ENCODE peak calls at places on chromosome 2, in six cellular contexts. C, W, R, V, K and D are unnamed samples.

GRCh38 chr2:10162586-10163497 is 40.3 kb downstream of the RRM2 start:
- DNase-seq in K (peak), C (no peak), V (no peak), R (no peak), W (no peak), D (no peak)

GRCh38 chr2:172081248-172082022 is 3.9 kb upstream of the DLX1 start:
- DNase-seq in C (peak), W (no peak), R (no peak), K (no peak), V (no peak), D (no peak)

GRCh38 chr2:197278804-197279763 is 31.5 kb downstream of the ANKRD44 start:
- DNase-seq in R (no peak), C (no peak), V (peak), K (no peak), W (no peak), D (no peak)

GRCh38 chr2:241490444-241490760 is 18.0 kb downstream of the STK25 start:
- DNase-seq in V (no peak), K (no peak), W (no peak), C (no peak), R (peak), D (no peak)

GRCh38 chr2:145916799-145917198 is 1396.9 kb upstream of the ZEB2 start:
- DNase-seq in K (no peak), R (no peak), W (no peak), C (no peak), V (no peak), D (no peak)

GRCh38 chr2:73295751-73296400 is 2.5 kb upstream of the EGR4 start:
- DNase-seq in C (no peak), W (no peak), R (no peak), V (no peak), K (no peak), D (no peak)

GRCh38 chr2:100642425-100642824 is 79.6 kb downstream of the PDCL3 start:
- DNase-seq in K (no peak), W (no peak), R (no peak), C (no peak), V (no peak), D (no peak)

GRCh38 chr2:17791121-17791902 is 24.9 kb upstream of the MSGN1 start:
- DNase-seq in R (peak), W (no peak), V (peak), C (no peak), K (no peak), D (peak)

GRCh38 chr2:176567361-176567760 is 298.1 kb downstream of the MTX2 start:
- DNase-seq in W (no peak), R (peak), V (no peak), C (no peak), K (no peak), D (peak)

DNA sequence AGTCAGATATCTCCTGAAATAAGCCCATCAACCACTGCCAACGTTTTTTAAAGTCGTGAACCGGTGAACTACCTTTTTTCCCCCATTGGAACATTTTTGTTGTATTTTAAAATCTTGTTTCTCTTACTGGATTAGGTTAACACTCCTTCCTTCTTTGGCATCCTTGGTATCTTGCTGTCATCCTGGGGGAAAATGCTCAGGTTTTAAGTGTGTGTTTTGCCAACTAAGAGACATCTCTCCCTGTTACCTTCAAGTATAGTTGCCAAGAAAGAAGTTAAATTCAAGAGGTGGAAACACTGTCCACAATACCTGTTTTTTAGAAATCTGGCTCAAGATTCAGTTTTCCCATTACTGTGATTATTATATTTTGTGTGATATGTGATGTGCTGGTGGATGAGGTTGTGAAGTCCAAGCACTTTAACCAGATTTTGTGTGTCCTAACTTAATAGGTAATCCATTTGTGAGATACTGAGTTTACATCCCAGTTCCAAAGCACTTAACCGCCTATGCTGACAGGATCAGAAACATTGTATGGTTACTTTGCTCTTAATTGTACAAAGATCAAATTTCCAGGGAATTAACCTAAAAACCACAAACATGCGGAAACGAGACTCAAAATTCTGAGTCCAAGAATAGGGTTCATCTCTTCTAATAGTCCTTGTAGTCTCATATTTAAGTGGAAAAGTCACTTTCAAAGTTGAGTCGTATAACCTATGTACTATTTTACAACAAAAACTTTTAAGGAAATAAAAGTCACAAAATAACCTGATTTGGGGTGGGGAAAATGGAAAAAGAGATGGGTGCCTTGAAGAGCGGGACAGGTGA is 1.3 kb upstream of the SP3 start:
- DNase-seq in V (no peak), W (no peak), R (no peak), C (no peak), K (no peak), D (no peak)
- H3K4me3 ChIP-seq in V (peak), W (peak), R (peak), C (peak), K (peak), D (peak)

GRCh38 chr2:239818531-239819011 is 206.6 kb downstream of the NDUFA10 start:
- DNase-seq in C (peak), K (peak), R (no peak), W (no peak), V (no peak), D (no peak)

GRCh38 chr2:239820836-239821693 is 204.1 kb downstream of the NDUFA10 start:
- DNase-seq in R (no peak), W (no peak), C (peak), K (peak), V (no peak), D (no peak)

GRCh38 chr2:239819091-239819973 is 205.8 kb downstream of the NDUFA10 start:
- DNase-seq in K (peak), C (peak), W (no peak), R (no peak), V (no peak), D (no peak)

GRCh38 chr2:239821694-239822075 is 203.5 kb downstream of the NDUFA10 start:
- DNase-seq in V (no peak), C (no peak), R (no peak), W (no peak), K (peak), D (no peak)

DNA sequence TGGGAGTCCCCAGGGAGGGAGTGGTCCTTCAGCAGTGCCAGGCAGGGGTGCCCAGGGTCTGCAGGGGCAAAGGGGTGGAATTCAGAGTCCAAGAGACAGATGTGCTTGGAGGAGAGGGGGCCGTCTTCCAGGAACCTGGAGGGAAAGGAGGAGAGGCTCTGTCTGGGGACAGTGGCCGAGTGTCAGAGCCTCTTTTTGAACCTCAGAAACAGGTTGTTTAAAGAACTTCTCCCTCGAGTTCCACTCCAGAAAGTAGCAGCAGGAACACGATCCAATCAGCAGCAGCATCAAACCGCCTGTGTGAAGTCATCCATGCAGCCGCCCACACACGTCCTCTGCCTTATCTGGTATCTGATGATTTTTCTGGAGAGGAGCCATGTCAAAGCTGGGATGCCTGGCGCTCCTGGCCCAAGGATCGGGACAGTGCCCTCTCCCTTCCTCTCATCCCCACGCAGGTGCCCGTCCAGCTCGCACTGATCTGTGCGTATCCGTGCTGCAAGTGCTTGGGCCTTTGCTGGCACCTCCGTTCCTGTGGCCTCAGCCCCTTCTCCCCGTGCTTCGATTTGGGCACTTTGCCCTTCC is 205.1 kb downstream of the NDUFA10 start:
- DNase-seq in C (peak), W (no peak), K (peak), R (no peak), V (peak), D (no peak)
- TF ChIP-seq CTCF in C (no peak), W (no peak), K (no peak), R (no peak), V (no peak), D (no peak)

GRCh38 chr2:37281916-37282315 is 42.7 kb downstream of the PRKD3 start:
- DNase-seq in V (no peak), W (no peak), K (no peak), R (no peak), C (no peak), D (no peak)

GRCh38 chr2:37283207-37283606 is 41.4 kb downstream of the PRKD3 start:
- DNase-seq in K (no peak), C (no peak), W (no peak), R (peak), V (peak), D (peak)

GRCh38 chr2:37284386-37284785 is 40.2 kb downstream of the PRKD3 start:
- DNase-seq in R (peak), W (no peak), K (no peak), C (no peak), V (peak), D (peak)

GRCh38 chr2:37287966-37288365 is 36.7 kb downstream of the PRKD3 start:
- DNase-seq in W (no peak), V (peak), R (no peak), C (no peak), K (no peak), D (no peak)

GRCh38 chr2:37282746-37283145 is 41.9 kb downstream of the PRKD3 start:
- DNase-seq in K (no peak), C (no peak), R (peak), V (peak), W (no peak), D (peak)
- H3K4me3 ChIP-seq in K (no peak), C (no peak), R (no peak), V (no peak), W (no peak), D (no peak)

DNA sequence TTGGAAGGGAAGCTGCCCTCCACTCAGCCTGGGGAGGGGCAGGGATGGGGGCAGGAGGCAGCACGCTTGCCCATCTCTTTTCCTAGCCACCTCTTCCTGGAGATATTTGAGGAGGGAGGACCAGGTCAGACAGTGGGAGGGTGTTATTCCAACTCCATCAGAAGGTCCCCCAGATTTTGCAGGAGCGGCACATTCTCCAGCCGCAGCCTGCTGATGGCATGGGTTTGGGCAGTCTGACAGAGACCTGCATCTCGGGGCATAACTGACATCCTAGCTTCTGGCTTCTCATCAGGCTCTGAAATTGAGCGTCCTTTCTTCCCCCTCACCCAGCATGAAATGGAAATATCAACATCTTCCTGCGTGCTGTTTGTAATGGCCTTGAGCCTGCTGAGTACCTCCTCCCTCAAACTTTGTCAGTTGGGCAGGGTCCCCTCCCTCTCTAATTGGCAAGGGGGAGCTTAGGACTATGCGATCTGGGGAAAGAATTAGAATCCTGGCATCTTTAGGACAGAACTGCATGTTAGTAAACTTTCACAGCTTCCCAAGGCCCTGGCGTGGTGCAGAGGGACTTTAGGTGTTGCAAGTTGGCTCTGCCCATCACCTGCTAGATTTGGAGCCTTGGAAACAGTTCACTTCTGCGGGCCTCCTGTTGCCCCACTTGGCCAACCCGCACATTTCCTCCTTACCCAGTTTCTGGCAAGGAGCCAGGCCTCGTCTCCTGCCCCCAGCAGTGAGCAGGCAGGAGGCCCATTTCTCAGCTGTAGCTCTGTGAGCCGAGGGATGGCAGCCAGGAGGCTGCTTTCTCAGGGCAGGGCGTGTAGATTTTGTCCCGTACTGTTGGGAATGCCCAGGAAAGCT is 2.2 kb downstream of the ITM2C start:
- DNase-seq in V (no peak), W (peak), C (no peak), K (no peak), R (peak), D (peak)
- TF ChIP-seq CTCF in V (peak), W (no peak), C (no peak), K (no peak), R (no peak), D (no peak)

DNA sequence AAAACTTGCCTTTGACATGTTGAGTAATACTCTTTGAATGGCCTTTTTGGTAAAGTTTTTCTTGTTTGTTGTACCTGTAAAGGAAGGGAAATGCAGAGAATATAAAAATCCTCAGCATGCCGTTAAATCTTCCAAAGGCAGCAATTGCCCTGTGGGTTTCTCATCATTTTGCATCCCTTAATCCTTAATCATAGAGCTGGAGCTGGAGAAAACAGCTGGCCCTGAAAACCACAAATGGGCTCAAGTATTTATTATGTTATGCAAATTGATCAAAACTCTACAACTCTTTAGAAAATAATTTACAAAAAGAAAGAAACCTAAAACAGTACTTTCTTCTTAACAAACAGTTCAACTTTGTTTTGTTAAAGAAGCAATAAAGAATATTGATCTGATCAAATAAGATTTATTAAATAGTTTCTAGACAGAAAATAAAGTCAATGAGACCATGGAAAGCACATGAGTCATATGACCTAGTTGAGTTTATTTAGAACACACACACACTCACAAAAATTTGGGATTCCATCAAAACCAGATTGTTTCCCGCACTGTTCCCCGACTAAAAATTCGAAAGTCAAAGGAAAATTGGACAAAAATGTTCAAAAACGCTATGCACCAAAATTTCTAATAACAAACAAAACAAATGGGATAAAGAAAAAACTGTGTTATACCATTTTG is 309.0 kb downstream of the GULP1 start:
- DNase-seq in V (peak), W (no peak), C (no peak), K (no peak), R (peak), D (peak)
- H3K4me3 ChIP-seq in V (no peak), W (no peak), C (no peak), K (no peak), R (no peak), D (no peak)

DNA sequence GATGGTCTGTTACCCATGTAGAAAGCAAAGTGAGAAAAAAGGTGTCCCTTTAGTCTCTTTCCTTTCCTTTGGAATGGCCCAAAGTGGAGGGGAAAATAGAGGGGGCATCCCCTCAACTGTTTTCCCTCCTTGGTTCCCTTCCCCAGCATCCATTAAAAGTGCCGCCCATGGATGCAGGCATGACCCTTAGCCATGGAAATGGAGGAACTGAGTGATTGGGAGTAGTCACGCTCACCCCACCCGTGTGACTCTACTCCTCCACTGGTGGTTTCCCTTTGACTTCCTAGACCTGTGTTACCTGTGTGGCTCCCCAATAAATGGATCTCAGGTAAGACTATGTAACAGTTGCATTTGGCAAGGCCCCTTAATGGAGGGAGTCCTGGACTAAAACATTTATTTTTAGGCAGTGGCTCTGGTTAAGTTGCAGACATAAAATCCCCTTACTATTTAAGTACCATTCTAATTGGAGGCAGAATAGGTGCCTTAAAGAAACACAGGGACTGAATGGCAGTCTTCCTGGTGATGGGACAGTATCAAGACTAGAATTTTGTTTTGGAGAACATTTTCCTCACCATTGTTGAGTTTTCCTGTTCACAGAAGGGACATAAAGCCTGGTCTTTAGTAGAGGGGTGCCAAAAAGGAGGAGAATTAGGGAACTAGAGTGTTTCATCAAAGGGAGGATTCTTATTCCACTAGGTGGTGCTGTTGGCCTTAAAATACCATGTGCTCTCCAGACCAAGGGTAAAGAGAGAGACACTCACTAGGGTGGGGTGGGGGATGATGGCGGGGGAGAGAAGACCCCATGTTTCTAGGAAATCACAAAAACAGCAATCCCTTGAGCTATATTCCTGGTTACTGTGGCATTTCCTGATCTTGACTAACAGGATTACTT is 25.7 kb upstream of the PLA2R1 start:
- DNase-seq in R (peak), C (no peak), V (peak), W (no peak), K (no peak), D (peak)
- TF ChIP-seq CTCF in R (peak), C (no peak), V (peak), W (no peak), K (peak), D (peak)

GRCh38 chr2:68737717-68738116 is 3.1 kb downstream of the ARHGAP25 start:
- DNase-seq in R (no peak), W (no peak), C (no peak), K (no peak), V (peak), D (no peak)
- H3K4me3 ChIP-seq in R (no peak), W (no peak), C (peak), K (no peak), V (no peak), D (no peak)